ENCODE peak calls at places on chromosome 9, in nine cellular contexts. E is memory B cell, X is germinal center, F is foreskin fibroblast, U is nephron progenitor cell, J is neural crest cell, N is SK-N-DZ, P is AG09309, L is cardiac fibroblast. B is an unnamed sample.

GRCh38 chr9:72486606-72486955 is 34.8 kb upstream of the TMC1 start:
- DNase-seq in U (no peak), J (no peak), X (no peak), L (no peak), N (no peak), E (no peak), P (no peak), F (no peak), B (no peak)

GRCh38 chr9:114072181-114073140 is 5.6 kb downstream of the AMBP start:
- DNase-seq in J (no peak), N (no peak), U (no peak), L (peak), E (no peak), P (no peak), X (no peak), F (no peak), B (peak)

GRCh38 chr9:100111235-100111634 is 12.2 kb downstream of the INVS start:
- DNase-seq in J (no peak), X (no peak), N (no peak), E (no peak), P (peak), F (peak), U (no peak), L (peak), B (peak)

GRCh38 chr9:135165756-135166519 is 78.5 kb downstream of the OLFM1 start:
- DNase-seq in U (no peak), L (no peak), P (no peak), E (no peak), N (peak), J (no peak), X (no peak), F (no peak), B (no peak)

GRCh38 chr9:35306281-35306680 is 144.5 kb downstream of the UNC13B start:
- DNase-seq in N (no peak), X (no peak), J (no peak), F (peak), L (no peak), U (no peak), P (no peak), E (no peak), B (no peak)

GRCh38 chr9:130995399-130995941 is 13.5 kb upstream of the LAMC3 start:
- DNase-seq in E (no peak), L (peak), J (no peak), N (peak), X (no peak), U (no peak), P (no peak), F (no peak), B (no peak)

GRCh38 chr9:36744678-36745077 is 172.0 kb downstream of the MELK start:
- DNase-seq in U (no peak), X (no peak), N (no peak), L (no peak), J (no peak), P (no peak), E (no peak), F (no peak), B (no peak)

GRCh38 chr9:4225291-4226119 is 74.4 kb downstream of the GLIS3 start:
- DNase-seq in N (no peak), F (peak), L (peak), X (no peak), E (no peak), J (no peak), U (no peak), P (peak), B (no peak)

GRCh38 chr9:128421474-128422010 is 885 bp downstream of the CERCAM start:
- DNase-seq in L (peak), X (no peak), P (peak), U (no peak), N (no peak), J (no peak), F (peak), E (no peak), B (no peak)

GRCh38 chr9:113692264-113692663 is 183.8 kb upstream of the ZNF618 start:
- DNase-seq in N (no peak), X (no peak), F (no peak), U (no peak), E (no peak), P (no peak), L (no peak), J (no peak), B (no peak)

GRCh38 chr9:126633881-126634558 is 20.3 kb downstream of the LMX1B start:
- DNase-seq in F (no peak), P (no peak), L (no peak), N (no peak), X (no peak), E (no peak), U (no peak), J (no peak), B (no peak)

GRCh38 chr9:116049506-116049905 is 104.1 kb upstream of the PAPPA start:
- DNase-seq in J (no peak), F (no peak), P (no peak), E (no peak), U (no peak), X (no peak), L (no peak), N (no peak), B (no peak)

GRCh38 chr9:127021664-127022337 is 100.6 kb downstream of the ANGPTL2 start:
- DNase-seq in J (no peak), U (peak), E (no peak), X (no peak), P (peak), F (peak), N (peak), L (peak), B (peak)

GRCh38 chr9:71509054-71509453 is 259.3 kb downstream of the CEMIP2 start:
- DNase-seq in X (no peak), P (no peak), N (no peak), F (no peak), E (no peak), U (no peak), L (peak), J (no peak), B (no peak)

GRCh38 chr9:37283730-37284235 is 138.7 kb upstream of the GRHPR start:
- DNase-seq in J (no peak), F (no peak), N (no peak), X (no peak), P (no peak), U (no peak), L (peak), E (no peak), B (no peak)

GRCh38 chr9:73125651-73126050 is 26.0 kb upstream of the ANXA1 start:
- DNase-seq in P (no peak), N (no peak), F (peak), E (no peak), X (no peak), L (peak), J (no peak), U (no peak), B (no peak)

GRCh38 chr9:128409998-128410397 is 10.7 kb upstream of the CERCAM start:
- DNase-seq in L (peak), N (no peak), E (no peak), X (no peak), P (no peak), F (peak), J (no peak), U (no peak), B (no peak)

GRCh38 chr9:135332979-135333748 is 146.4 kb upstream of the PPP1R26 start:
- DNase-seq in F (no peak), E (no peak), L (no peak), J (no peak), P (no peak), N (no peak), X (no peak), U (no peak), B (no peak)

GRCh38 chr9:126844085-126844484 is 16.4 kb upstream of the ZBTB34 start:
- DNase-seq in N (no peak), X (no peak), P (peak), E (no peak), J (no peak), F (peak), U (no peak), L (peak), B (no peak)

GRCh38 chr9:136531904-136532798 is 13.7 kb downstream of the NOTCH1 start:
- DNase-seq in X (no peak), J (no peak), L (no peak), F (no peak), E (no peak), P (no peak), U (no peak), N (no peak), B (no peak)

GRCh38 chr9:104682642-104683041 is 11.7 kb upstream of the OR13D1 start:
- DNase-seq in P (peak), L (peak), E (peak), X (peak), F (peak), N (peak), J (no peak), U (peak), B (no peak)

GRCh38 chr9:17065062-17065461 is 69.8 kb upstream of the CNTLN start:
- DNase-seq in N (peak), X (no peak), J (no peak), F (no peak), E (no peak), L (peak), P (no peak), U (no peak), B (no peak)

GRCh38 chr9:13070612-13071595 is 208.6 kb downstream of the MPDZ start:
- DNase-seq in X (no peak), N (no peak), P (no peak), U (no peak), J (no peak), E (no peak), L (no peak), F (no peak), B (no peak)

GRCh38 chr9:126160854-126161329 is 165.7 kb upstream of the MVB12B start:
- DNase-seq in E (no peak), N (no peak), L (no peak), X (no peak), U (no peak), P (no peak), J (no peak), F (no peak), B (no peak)

GRCh38 chr9:26565131-26565530 is 327.5 kb downstream of the CAAP1 start:
- DNase-seq in X (no peak), E (no peak), U (no peak), N (no peak), L (no peak), P (no peak), J (no peak), F (no peak), B (no peak)

GRCh38 chr9:297104-297794 is 82.6 kb downstream of the DOCK8 start:
- DNase-seq in L (peak), E (peak), F (no peak), U (no peak), P (no peak), X (peak), N (no peak), J (no peak), B (no peak)

GRCh38 chr9:136808781-136809158 is 1.0 kb downstream of the RABL6 start:
- DNase-seq in J (no peak), U (no peak), E (no peak), X (no peak), L (peak), N (no peak), P (no peak), F (no peak), B (no peak)

GRCh38 chr9:82037126-82037525 is 48.6 kb downstream of the SPATA31D1 start:
- DNase-seq in N (no peak), J (no peak), P (no peak), L (no peak), X (no peak), F (no peak), E (no peak), U (no peak), B (no peak)